ENCODE peak calls at places on chromosomes 2 and 18, in ten cellular contexts. A, I, O, H, B, V, C, Z, K and U are unnamed samples.

GRCh38 chr2:774436-774835 is 97.2 kb upstream of the TMEM18 start:
- DNase-seq in A (no peak), I (no peak), O (no peak), H (no peak), B (no peak), V (no peak), C (no peak), Z (peak; percentile 40), K (no peak), U (no peak)

GRCh38 chr18:13465476-13465875 is 246.9 kb downstream of the LDLRAD4 start:
- DNase-seq in A (no peak), I (no peak), O (no peak), H (no peak), B (no peak), V (no peak), C (no peak), Z (no peak), K (no peak), U (no peak)

GRCh38 chr2:200225943-200226342 is 80.5 kb upstream of the SPATS2L start:
- DNase-seq in A (no peak), I (no peak), O (no peak), H (no peak), B (no peak), V (peak; percentile 85), C (no peak), Z (no peak), K (no peak), U (no peak)

GRCh38 chr2:54864727-54865126 is 141.3 kb downstream of the EML6 start:
- DNase-seq in A (no peak), I (no peak), O (no peak), H (no peak), B (no peak), V (no peak), C (no peak), Z (no peak), K (no peak), U (no peak)

GRCh38 chr2:33111002-33111446 is 164.3 kb downstream of the LTBP1 start:
- DNase-seq in A (no peak), I (no peak), O (no peak), H (no peak), B (no peak), V (peak; percentile 94), C (no peak), Z (no peak), K (no peak), U (no peak)

GRCh38 chr2:148255929-148256328 is 235.0 kb downstream of the MBD5 start:
- DNase-seq in A (no peak), I (no peak), O (no peak), H (no peak), B (no peak), V (no peak), C (no peak), Z (no peak), K (no peak), U (no peak)

GRCh38 chr2:191115391-191115790 is 35.4 kb downstream of the STAT4 start:
- DNase-seq in A (no peak), I (peak; percentile 42), O (no peak), H (no peak), B (no peak), V (peak; percentile 9), C (no peak), Z (peak; percentile 80), K (no peak), U (no peak)

GRCh38 chr2:37645363-37645762 is 26.1 kb downstream of the CDC42EP3 start:
- DNase-seq in A (no peak), I (no peak), O (no peak), H (no peak), B (no peak), V (no peak), C (no peak), Z (peak; percentile 80), K (no peak), U (no peak)

GRCh38 chr18:35306588-35307250 is 16.7 kb upstream of the ZSCAN30 start:
- DNase-seq in A (no peak), I (no peak), O (no peak), H (no peak), B (no peak), V (no peak), C (no peak), Z (no peak), K (no peak), U (no peak)

GRCh38 chr2:113324684-113325160 is 46.0 kb upstream of the PAX8 start:
- DNase-seq in A (no peak), I (peak; percentile 66), O (peak; percentile 58), H (peak; percentile 83), B (peak; percentile 71), V (peak; percentile 48), C (peak; percentile 82), Z (peak; percentile 76), K (peak; percentile 2), U (peak; percentile 55)

GRCh38 chr2:236748801-236749200 is 179.2 kb downstream of the ACKR3 start:
- DNase-seq in A (no peak), I (no peak), O (no peak), H (peak; percentile 75), B (no peak), V (no peak), C (no peak), Z (no peak), K (no peak), U (no peak)

GRCh38 chr2:206368933-206369569 is 74.3 kb upstream of the ADAM23 start:
- DNase-seq in A (no peak), I (no peak), O (no peak), H (no peak), B (no peak), V (peak; percentile 7), C (no peak), Z (no peak), K (no peak), U (no peak)

GRCh38 chr2:109659356-109660045 is 45.3 kb downstream of the SOWAHC start:
- DNase-seq in A (no peak), I (no peak), O (no peak), H (no peak), B (no peak), V (no peak), C (no peak), Z (no peak), K (no peak), U (no peak)

GRCh38 chr2:54957321-54957999 is 92.8 kb downstream of the RTN4 start:
- DNase-seq in A (peak; percentile 30), I (no peak), O (no peak), H (no peak), B (no peak), V (no peak), C (no peak), Z (no peak), K (no peak), U (no peak)

GRCh38 chr2:38146302-38146916 is 70.5 kb upstream of the CYP1B1 start:
- DNase-seq in A (no peak), I (peak; percentile 4), O (no peak), H (peak; percentile 79), B (peak; percentile 49), V (peak; percentile 96), C (peak; percentile 81), Z (peak; percentile 91), K (no peak), U (peak; percentile 63)

GRCh38 chr2:71505086-71505769 is 51.9 kb downstream of the DYSF start:
- DNase-seq in A (no peak), I (no peak), O (no peak), H (no peak), B (no peak), V (no peak), C (no peak), Z (no peak), K (no peak), U (peak; percentile 44)

GRCh38 chr2:164697688-164698290 is 76.5 kb upstream of the GRB14 start:
- DNase-seq in A (no peak), I (no peak), O (no peak), H (no peak), B (no peak), V (peak; percentile 7), C (peak; percentile 60), Z (no peak), K (no peak), U (no peak)

GRCh38 chr2:146870691-146871090 is 974.1 kb upstream of the ACVR2A start:
- DNase-seq in A (no peak), I (no peak), O (no peak), H (no peak), B (no peak), V (no peak), C (no peak), Z (peak; percentile 10), K (no peak), U (no peak)

GRCh38 chr2:199488772-199489400 is 31.1 kb upstream of the SATB2 start:
- DNase-seq in A (no peak), I (peak; percentile 52), O (peak; percentile 56), H (no peak), B (peak; percentile 85), V (peak; percentile 51), C (peak; percentile 72), Z (peak; percentile 49), K (no peak), U (no peak)

GRCh38 chr2:109456776-109457175 is 157.0 kb downstream of the SEPTIN10 start:
- DNase-seq in A (no peak), I (no peak), O (no peak), H (no peak), B (no peak), V (no peak), C (no peak), Z (no peak), K (no peak), U (no peak)

GRCh38 chr18:76518073-76518472 is 23.0 kb upstream of the ZNF516 start:
- DNase-seq in A (no peak), I (no peak), O (no peak), H (no peak), B (no peak), V (peak; percentile 32), C (no peak), Z (no peak), K (no peak), U (no peak)

GRCh38 chr18:23515911-23516546 is 12.7 kb downstream of the RMC1 start:
- DNase-seq in A (peak; percentile 4), I (peak; percentile 77), O (peak; percentile 80), H (peak; percentile 84), B (peak; percentile 79), V (peak; percentile 74), C (peak; percentile 80), Z (peak; percentile 62), K (peak; percentile 53), U (peak; percentile 76)

GRCh38 chr2:156897548-156897947 is 360.0 kb upstream of the GALNT5 start:
- DNase-seq in A (no peak), I (no peak), O (no peak), H (no peak), B (no peak), V (no peak), C (no peak), Z (no peak), K (no peak), U (no peak)

GRCh38 chr2:119367472-119368099 is 809 bp downstream of the DBI start:
- DNase-seq in A (no peak), I (peak; percentile 61), O (peak; percentile 82), H (peak; percentile 85), B (peak; percentile 63), V (peak; percentile 8), C (peak; percentile 42), Z (peak; percentile 27), K (peak; percentile 19), U (peak; percentile 75)

GRCh38 chr2:37903009-37903408 is 22.1 kb upstream of the RMDN2 start:
- DNase-seq in A (no peak), I (no peak), O (no peak), H (no peak), B (no peak), V (no peak), C (no peak), Z (no peak), K (no peak), U (no peak)

GRCh38 chr2:239472220-239472775 is 71.5 kb upstream of the HDAC4 start:
- DNase-seq in A (no peak), I (no peak), O (no peak), H (no peak), B (no peak), V (no peak), C (no peak), Z (no peak), K (no peak), U (no peak)

GRCh38 chr2:39632871-39633270 is 32.8 kb upstream of the TMEM178A start:
- DNase-seq in A (no peak), I (no peak), O (no peak), H (no peak), B (no peak), V (peak; percentile 82), C (no peak), Z (peak; percentile 19), K (no peak), U (no peak)

GRCh38 chr2:149152597-149152996 is 114.1 kb downstream of the LYPD6B start:
- DNase-seq in A (no peak), I (no peak), O (no peak), H (no peak), B (no peak), V (no peak), C (no peak), Z (peak; percentile 23), K (no peak), U (no peak)